ENCODE peak calls at places on chromosomes 2 and 18, in eight cellular contexts. One of them, this sample, is unnamed.

GRCh38 chr2:8312861-8313768 is 368.7 kb upstream of the ID2 start:
- DNase-seq in psoas muscle: no peak
- DNase-seq in kidney: no peak
- DNase-seq in neural progenitor cell: peak; percentile 39
- DNase-seq in heart right ventricle: no peak
- DNase-seq in dorsolateral prefrontal cortex: no peak
- DNase-seq in foreskin fibroblast: peak; percentile 13
- DNase-seq in brain microvascular endothelial cell: no peak
- DNase-seq in this sample: no peak

GRCh38 chr2:208361077-208361441 is 45.5 kb upstream of the PTH2R start:
- DNase-seq in psoas muscle: no peak
- DNase-seq in kidney: peak; percentile 58
- DNase-seq in neural progenitor cell: no peak
- DNase-seq in heart right ventricle: no peak
- DNase-seq in dorsolateral prefrontal cortex: no peak
- DNase-seq in foreskin fibroblast: no peak
- DNase-seq in brain microvascular endothelial cell: no peak
- DNase-seq in this sample: no peak

GRCh38 chr2:14340703-14341102 is 291.8 kb upstream of the LRATD1 start:
- DNase-seq in psoas muscle: no peak
- DNase-seq in kidney: no peak
- DNase-seq in neural progenitor cell: no peak
- DNase-seq in heart right ventricle: no peak
- DNase-seq in dorsolateral prefrontal cortex: no peak
- DNase-seq in foreskin fibroblast: no peak
- DNase-seq in brain microvascular endothelial cell: no peak
- DNase-seq in this sample: peak; percentile 66

GRCh38 chr2:239828192-239828972 is 196.8 kb downstream of the NDUFA10 start:
- DNase-seq in psoas muscle: no peak
- DNase-seq in kidney: peak; percentile 60
- DNase-seq in neural progenitor cell: no peak
- DNase-seq in heart right ventricle: no peak
- DNase-seq in dorsolateral prefrontal cortex: no peak
- DNase-seq in foreskin fibroblast: no peak
- DNase-seq in brain microvascular endothelial cell: no peak
- DNase-seq in this sample: no peak

GRCh38 chr2:160062283-160063005 is at the start of gene PLA2R1:
- DNase-seq in psoas muscle: peak; percentile 56
- DNase-seq in kidney: peak; percentile 85
- DNase-seq in neural progenitor cell: peak; percentile 78
- DNase-seq in heart right ventricle: peak; percentile 30
- DNase-seq in dorsolateral prefrontal cortex: peak; percentile 37
- DNase-seq in foreskin fibroblast: peak; percentile 77
- DNase-seq in brain microvascular endothelial cell: no peak
- DNase-seq in this sample: peak; percentile 53

GRCh38 chr2:196442211-196442610 is 197.3 kb upstream of the CCDC150 start:
- DNase-seq in psoas muscle: no peak
- DNase-seq in kidney: no peak
- DNase-seq in neural progenitor cell: no peak
- DNase-seq in heart right ventricle: no peak
- DNase-seq in dorsolateral prefrontal cortex: no peak
- DNase-seq in foreskin fibroblast: peak; percentile 5
- DNase-seq in brain microvascular endothelial cell: no peak
- DNase-seq in this sample: peak; percentile 34

GRCh38 chr2:36497570-36498163 is 100.3 kb downstream of the FEZ2 start:
- DNase-seq in psoas muscle: no peak
- DNase-seq in kidney: no peak
- DNase-seq in neural progenitor cell: no peak
- DNase-seq in heart right ventricle: no peak
- DNase-seq in dorsolateral prefrontal cortex: no peak
- DNase-seq in foreskin fibroblast: no peak
- DNase-seq in brain microvascular endothelial cell: no peak
- DNase-seq in this sample: no peak

GRCh38 chr2:101187131-101187530 is 35.9 kb upstream of the TBC1D8 start:
- DNase-seq in psoas muscle: no peak
- DNase-seq in kidney: no peak
- DNase-seq in neural progenitor cell: no peak
- DNase-seq in heart right ventricle: no peak
- DNase-seq in dorsolateral prefrontal cortex: no peak
- DNase-seq in foreskin fibroblast: no peak
- DNase-seq in brain microvascular endothelial cell: no peak
- DNase-seq in this sample: peak; percentile 69

GRCh38 chr2:176638167-176639015 is 369.1 kb downstream of the MTX2 start:
- DNase-seq in psoas muscle: peak; percentile 77
- DNase-seq in kidney: peak; percentile 91
- DNase-seq in neural progenitor cell: peak; percentile 76
- DNase-seq in heart right ventricle: peak; percentile 47
- DNase-seq in dorsolateral prefrontal cortex: peak; percentile 48
- DNase-seq in foreskin fibroblast: peak; percentile 86
- DNase-seq in brain microvascular endothelial cell: peak; percentile 29
- DNase-seq in this sample: peak; percentile 59

GRCh38 chr2:108981846-108982245 is 7.2 kb downstream of the EDAR start:
- DNase-seq in psoas muscle: no peak
- DNase-seq in kidney: no peak
- DNase-seq in neural progenitor cell: no peak
- DNase-seq in heart right ventricle: no peak
- DNase-seq in dorsolateral prefrontal cortex: no peak
- DNase-seq in foreskin fibroblast: no peak
- DNase-seq in brain microvascular endothelial cell: no peak
- DNase-seq in this sample: no peak

GRCh38 chr2:44079686-44080085 is 83.9 kb upstream of the LRPPRC start:
- DNase-seq in psoas muscle: no peak
- DNase-seq in kidney: no peak
- DNase-seq in neural progenitor cell: no peak
- DNase-seq in heart right ventricle: no peak
- DNase-seq in dorsolateral prefrontal cortex: no peak
- DNase-seq in foreskin fibroblast: no peak
- DNase-seq in brain microvascular endothelial cell: no peak
- DNase-seq in this sample: no peak

GRCh38 chr2:36197192-36197591 is 158.4 kb upstream of the CRIM1 start:
- DNase-seq in psoas muscle: no peak
- DNase-seq in kidney: no peak
- DNase-seq in neural progenitor cell: no peak
- DNase-seq in heart right ventricle: no peak
- DNase-seq in dorsolateral prefrontal cortex: no peak
- DNase-seq in foreskin fibroblast: no peak
- DNase-seq in brain microvascular endothelial cell: no peak
- DNase-seq in this sample: no peak

GRCh38 chr2:2564300-2565085 is 233.4 kb upstream of the MYT1L start:
- DNase-seq in psoas muscle: no peak
- DNase-seq in kidney: no peak
- DNase-seq in neural progenitor cell: peak; percentile 55
- DNase-seq in heart right ventricle: no peak
- DNase-seq in dorsolateral prefrontal cortex: no peak
- DNase-seq in foreskin fibroblast: no peak
- DNase-seq in brain microvascular endothelial cell: no peak
- DNase-seq in this sample: no peak

GRCh38 chr2:200713003-200713703 is 98.6 kb upstream of the BZW1 start:
- DNase-seq in psoas muscle: peak; percentile 81
- DNase-seq in kidney: peak; percentile 95
- DNase-seq in neural progenitor cell: peak; percentile 87
- DNase-seq in heart right ventricle: peak; percentile 87
- DNase-seq in dorsolateral prefrontal cortex: peak; percentile 88
- DNase-seq in foreskin fibroblast: peak; percentile 95
- DNase-seq in brain microvascular endothelial cell: peak; percentile 96
- DNase-seq in this sample: peak; percentile 84

GRCh38 chr2:238290715-238291549 is 2.5 kb upstream of the PER2 start:
- DNase-seq in psoas muscle: no peak
- DNase-seq in kidney: no peak
- DNase-seq in neural progenitor cell: no peak
- DNase-seq in heart right ventricle: no peak
- DNase-seq in dorsolateral prefrontal cortex: no peak
- DNase-seq in foreskin fibroblast: no peak
- DNase-seq in brain microvascular endothelial cell: no peak
- DNase-seq in this sample: no peak

GRCh38 chr2:3466966-3467365 is 52.4 kb downstream of the ADI1 start:
- DNase-seq in psoas muscle: no peak
- DNase-seq in kidney: no peak
- DNase-seq in neural progenitor cell: no peak
- DNase-seq in heart right ventricle: no peak
- DNase-seq in dorsolateral prefrontal cortex: peak; percentile 27
- DNase-seq in foreskin fibroblast: no peak
- DNase-seq in brain microvascular endothelial cell: no peak
- DNase-seq in this sample: no peak

GRCh38 chr2:147488472-147488871 is 356.4 kb upstream of the ACVR2A start:
- DNase-seq in psoas muscle: no peak
- DNase-seq in kidney: no peak
- DNase-seq in neural progenitor cell: peak; percentile 18
- DNase-seq in heart right ventricle: no peak
- DNase-seq in dorsolateral prefrontal cortex: no peak
- DNase-seq in foreskin fibroblast: no peak
- DNase-seq in brain microvascular endothelial cell: no peak
- DNase-seq in this sample: no peak

DNA sequence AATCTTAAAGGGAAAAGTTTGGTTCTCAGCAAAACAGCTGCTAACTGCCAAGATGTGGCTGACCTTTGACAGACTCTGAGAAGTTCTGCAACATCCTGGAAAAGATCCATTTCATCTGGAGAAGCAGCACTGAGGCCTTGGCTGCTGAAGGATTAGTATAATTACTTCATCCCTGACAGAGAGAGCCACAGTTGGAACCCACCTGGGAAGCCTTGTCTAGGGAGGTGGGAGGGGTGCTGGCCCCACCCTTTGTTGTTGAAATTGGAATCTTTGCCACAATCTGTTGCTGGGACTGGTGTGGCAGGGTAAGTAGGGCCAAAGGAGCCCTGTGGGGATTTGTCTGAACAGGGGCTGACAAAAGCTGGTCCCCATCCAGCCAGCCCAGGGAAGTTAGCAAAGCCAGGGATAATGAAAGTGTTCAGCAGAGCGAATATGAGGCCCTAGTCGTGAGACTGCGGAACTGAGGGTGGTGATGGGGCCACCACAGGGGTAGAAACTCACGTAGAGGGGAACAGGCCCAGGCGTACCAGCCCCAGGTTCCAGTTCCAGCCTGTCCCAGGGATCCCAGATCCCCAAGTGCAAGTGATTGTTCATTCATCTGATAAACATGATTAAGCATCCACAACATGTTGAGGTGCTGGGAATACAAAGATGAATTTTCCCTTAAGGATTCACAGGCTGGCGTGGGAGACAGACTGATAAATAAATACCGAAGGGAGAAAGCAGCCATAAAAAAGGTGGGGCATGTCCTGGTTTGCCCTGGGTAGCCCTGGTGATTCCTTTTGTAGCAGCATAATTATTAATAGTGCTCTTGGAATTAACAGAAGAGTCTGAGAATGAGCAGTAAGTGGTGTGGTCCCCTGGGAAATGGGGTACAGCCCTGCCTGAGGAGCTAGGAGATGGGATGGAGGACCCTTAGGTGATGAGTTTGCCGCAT is 60.0 kb downstream of the MYO1B start:
- DNase-seq in psoas muscle: peak; percentile 68
- DNase-seq in kidney: no peak
- DNase-seq in neural progenitor cell: peak; percentile 49
- DNase-seq in heart right ventricle: peak; percentile 76
- DNase-seq in dorsolateral prefrontal cortex: no peak
- DNase-seq in foreskin fibroblast: peak; percentile 91
- DNase-seq in brain microvascular endothelial cell: no peak
- DNase-seq in this sample: peak; percentile 97
- H3K4me3 ChIP-seq in psoas muscle: no peak overlapping the region
- H3K4me3 ChIP-seq in kidney: no peak overlapping the region
- H3K4me3 ChIP-seq in neural progenitor cell: no peak overlapping the region
- H3K4me3 ChIP-seq in heart right ventricle: no peak overlapping the region
- H3K4me3 ChIP-seq in dorsolateral prefrontal cortex: no peak overlapping the region
- H3K4me3 ChIP-seq in foreskin fibroblast: no peak overlapping the region
- H3K4me3 ChIP-seq in brain microvascular endothelial cell: no peak overlapping the region
- H3K4me3 ChIP-seq in this sample: peak overlapping the region; percentile 27

GRCh38 chr18:78642561-78643398 is 336.8 kb upstream of the SALL3 start:
- DNase-seq in psoas muscle: no peak
- DNase-seq in kidney: no peak
- DNase-seq in neural progenitor cell: peak; percentile 20
- DNase-seq in heart right ventricle: no peak
- DNase-seq in dorsolateral prefrontal cortex: no peak
- DNase-seq in foreskin fibroblast: no peak
- DNase-seq in brain microvascular endothelial cell: no peak
- DNase-seq in this sample: no peak

GRCh38 chr18:78641689-78642231 is 337.9 kb upstream of the SALL3 start:
- DNase-seq in psoas muscle: no peak
- DNase-seq in kidney: no peak
- DNase-seq in neural progenitor cell: no peak
- DNase-seq in heart right ventricle: no peak
- DNase-seq in dorsolateral prefrontal cortex: no peak
- DNase-seq in foreskin fibroblast: no peak
- DNase-seq in brain microvascular endothelial cell: no peak
- DNase-seq in this sample: no peak

GRCh38 chr18:78638889-78639596 is 340.6 kb upstream of the SALL3 start:
- DNase-seq in psoas muscle: no peak
- DNase-seq in kidney: no peak
- DNase-seq in neural progenitor cell: no peak
- DNase-seq in heart right ventricle: no peak
- DNase-seq in dorsolateral prefrontal cortex: no peak
- DNase-seq in foreskin fibroblast: no peak
- DNase-seq in brain microvascular endothelial cell: no peak
- DNase-seq in this sample: no peak

GRCh38 chr18:78639597-78639950 is 340.0 kb upstream of the SALL3 start:
- DNase-seq in psoas muscle: no peak
- DNase-seq in kidney: no peak
- DNase-seq in neural progenitor cell: no peak
- DNase-seq in heart right ventricle: no peak
- DNase-seq in dorsolateral prefrontal cortex: no peak
- DNase-seq in foreskin fibroblast: no peak
- DNase-seq in brain microvascular endothelial cell: no peak
- DNase-seq in this sample: no peak

DNA sequence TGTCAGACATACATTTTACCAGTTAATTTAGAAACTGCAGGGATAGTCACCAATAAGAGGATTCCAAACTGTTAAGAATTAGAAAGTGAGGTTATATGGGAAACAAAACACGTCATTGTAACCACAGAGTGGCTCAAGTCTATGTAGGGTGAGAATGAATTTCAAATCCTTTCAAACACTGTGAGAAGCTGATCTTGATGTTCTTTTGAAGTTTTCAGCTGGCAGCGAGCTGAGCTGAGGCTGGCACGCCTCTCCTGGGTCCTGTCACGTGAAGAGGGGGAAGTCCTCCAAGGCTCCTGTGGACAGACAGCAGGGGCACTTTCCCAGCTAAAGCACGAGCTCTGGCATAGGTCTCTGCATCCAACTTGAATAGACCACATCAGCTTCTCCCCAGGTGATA is 339.0 kb upstream of the SALL3 start:
- DNase-seq in psoas muscle: no peak
- DNase-seq in kidney: no peak
- DNase-seq in neural progenitor cell: no peak
- DNase-seq in heart right ventricle: no peak
- DNase-seq in dorsolateral prefrontal cortex: no peak
- DNase-seq in foreskin fibroblast: no peak
- DNase-seq in brain microvascular endothelial cell: no peak
- DNase-seq in this sample: no peak
- TF ChIP-seq CTCF in psoas muscle: no peak
- TF ChIP-seq CTCF in kidney: no peak
- TF ChIP-seq CTCF in neural progenitor cell: no peak
- TF ChIP-seq CTCF in heart right ventricle: no peak
- TF ChIP-seq CTCF in dorsolateral prefrontal cortex: no peak
- TF ChIP-seq CTCF in foreskin fibroblast: no peak
- TF ChIP-seq CTCF in brain microvascular endothelial cell: no peak
- TF ChIP-seq CTCF in this sample: no peak

GRCh38 chr18:361941-362913 is 94.4 kb upstream of the THOC1 start:
- DNase-seq in psoas muscle: peak; percentile 68
- DNase-seq in kidney: no peak
- DNase-seq in neural progenitor cell: peak; percentile 16
- DNase-seq in heart right ventricle: no peak
- DNase-seq in dorsolateral prefrontal cortex: no peak
- DNase-seq in foreskin fibroblast: peak; percentile 100
- DNase-seq in brain microvascular endothelial cell: peak; percentile 77
- DNase-seq in this sample: no peak
- H3K4me3 ChIP-seq in psoas muscle: no peak overlapping the region
- H3K4me3 ChIP-seq in kidney: no peak overlapping the region
- H3K4me3 ChIP-seq in neural progenitor cell: no peak overlapping the region
- H3K4me3 ChIP-seq in heart right ventricle: no peak overlapping the region
- H3K4me3 ChIP-seq in dorsolateral prefrontal cortex: no peak overlapping the region
- H3K4me3 ChIP-seq in foreskin fibroblast: no peak overlapping the region
- H3K4me3 ChIP-seq in brain microvascular endothelial cell: no peak overlapping the region
- H3K4me3 ChIP-seq in this sample: no peak overlapping the region

GRCh38 chr2:79980816-79981215 is 323.7 kb downstream of the LRRTM1 start:
- DNase-seq in psoas muscle: no peak
- DNase-seq in kidney: no peak
- DNase-seq in neural progenitor cell: no peak
- DNase-seq in heart right ventricle: no peak
- DNase-seq in dorsolateral prefrontal cortex: no peak
- DNase-seq in foreskin fibroblast: no peak
- DNase-seq in brain microvascular endothelial cell: no peak
- DNase-seq in this sample: no peak
- TF ChIP-seq CTCF in psoas muscle: no peak
- TF ChIP-seq CTCF in kidney: no peak
- TF ChIP-seq CTCF in neural progenitor cell: no peak
- TF ChIP-seq CTCF in heart right ventricle: no peak
- TF ChIP-seq CTCF in dorsolateral prefrontal cortex: peak; percentile 15
- TF ChIP-seq CTCF in foreskin fibroblast: no peak
- TF ChIP-seq CTCF in brain microvascular endothelial cell: no peak
- TF ChIP-seq CTCF in this sample: no peak

This sample was measured in epithelial cell of esophagus.